ENCODE peak calls at places on chromosomes 13 and 19, in ten cellular contexts. T is heart left ventricle, G is H54, Z is IMR-90, U is testis, I is NB4, S is H1, L is tibial nerve, X is A549, C is gastrocnemius medialis. B is an unnamed sample.

GRCh38 chr13:110121312-110122083 is 185.5 kb downstream of the COL4A1 start:
- DNase-seq in T (no peak), G (no peak), Z (no peak), U (no peak), I (no peak), S (peak), L (no peak), X (no peak), C (no peak), B (no peak)

GRCh38 chr13:30398601-30399072 is 23.7 kb upstream of the UBE2L5 start:
- DNase-seq in T (no peak), G (no peak), Z (peak), U (no peak), I (no peak), S (no peak), L (no peak), X (no peak), C (no peak), B (no peak)

GRCh38 chr19:7933411-7933810 is 7.5 kb upstream of the CTXN1 start:
- DNase-seq in T (no peak), G (no peak), Z (no peak), U (no peak), I (no peak), S (no peak), L (no peak), X (no peak), C (no peak), B (no peak)

GRCh38 chr13:51959773-51960172 is 51.5 kb downstream of the ATP7B start:
- DNase-seq in T (no peak), G (no peak), Z (no peak), U (no peak), I (peak), S (no peak), L (no peak), X (no peak), C (no peak), B (no peak)

GRCh38 chr19:41016488-41017071 is 25.5 kb downstream of the CYP2B6 start:
- DNase-seq in T (no peak), G (no peak), Z (no peak), U (no peak), I (peak), S (no peak), L (no peak), X (no peak), C (no peak), B (no peak)

GRCh38 chr19:35908977-35909683 is 1.0 kb upstream of the TYROBP start:
- DNase-seq in T (peak), G (no peak), Z (no peak), U (peak), I (peak), S (no peak), L (peak), X (no peak), C (peak), B (peak)

GRCh38 chr13:113118328-113119021 is 4.1 kb upstream of the F10 start:
- DNase-seq in T (no peak), G (no peak), Z (no peak), U (peak), I (no peak), S (peak), L (no peak), X (no peak), C (peak), B (no peak)

GRCh38 chr13:36385471-36385870 is 39.3 kb upstream of the SPART start:
- DNase-seq in T (no peak), G (no peak), Z (peak), U (no peak), I (no peak), S (no peak), L (no peak), X (no peak), C (no peak), B (no peak)

GRCh38 chr13:107803822-107804495 is 411.4 kb downstream of the LIG4 start:
- DNase-seq in T (no peak), G (no peak), Z (no peak), U (no peak), I (no peak), S (no peak), L (no peak), X (no peak), C (no peak), B (no peak)

GRCh38 chr13:49303533-49304252 is 56.0 kb downstream of the CDADC1 start:
- DNase-seq in T (peak), G (no peak), Z (no peak), U (peak), I (no peak), S (no peak), L (no peak), X (no peak), C (peak), B (no peak)
- TF ChIP-seq POLR2A in T (no peak), G (no peak), Z (no peak), U (no peak), I (no peak), S (no peak), L (peak), X (no peak), C (no peak), B (no peak)

GRCh38 chr19:57578487-57579205 is at the start of gene ZNF416:
- DNase-seq in T (peak), G (peak), Z (peak), U (peak), I (peak), S (peak), L (peak), X (peak), C (peak), B (peak)

GRCh38 chr19:57587529-57587928 is 3.6 kb downstream of the ZIK1 start:
- DNase-seq in T (no peak), G (peak), Z (peak), U (no peak), I (no peak), S (no peak), L (no peak), X (no peak), C (no peak), B (no peak)

GRCh38 chr19:57583104-57583520 is 833 bp upstream of the ZIK1 start:
- DNase-seq in T (no peak), G (no peak), Z (no peak), U (no peak), I (no peak), S (no peak), L (no peak), X (no peak), C (no peak), B (no peak)

GRCh38 chr19:57583521-57584416 is at the start of gene ZIK1:
- DNase-seq in T (peak), G (no peak), Z (peak), U (peak), I (peak), S (peak), L (peak), X (no peak), C (peak), B (peak)
- TF ChIP-seq POLR2A in T (peak), G (no peak), Z (no peak), U (no peak), I (no peak), S (peak), L (no peak), X (no peak), C (no peak), B (no peak)

DNA sequence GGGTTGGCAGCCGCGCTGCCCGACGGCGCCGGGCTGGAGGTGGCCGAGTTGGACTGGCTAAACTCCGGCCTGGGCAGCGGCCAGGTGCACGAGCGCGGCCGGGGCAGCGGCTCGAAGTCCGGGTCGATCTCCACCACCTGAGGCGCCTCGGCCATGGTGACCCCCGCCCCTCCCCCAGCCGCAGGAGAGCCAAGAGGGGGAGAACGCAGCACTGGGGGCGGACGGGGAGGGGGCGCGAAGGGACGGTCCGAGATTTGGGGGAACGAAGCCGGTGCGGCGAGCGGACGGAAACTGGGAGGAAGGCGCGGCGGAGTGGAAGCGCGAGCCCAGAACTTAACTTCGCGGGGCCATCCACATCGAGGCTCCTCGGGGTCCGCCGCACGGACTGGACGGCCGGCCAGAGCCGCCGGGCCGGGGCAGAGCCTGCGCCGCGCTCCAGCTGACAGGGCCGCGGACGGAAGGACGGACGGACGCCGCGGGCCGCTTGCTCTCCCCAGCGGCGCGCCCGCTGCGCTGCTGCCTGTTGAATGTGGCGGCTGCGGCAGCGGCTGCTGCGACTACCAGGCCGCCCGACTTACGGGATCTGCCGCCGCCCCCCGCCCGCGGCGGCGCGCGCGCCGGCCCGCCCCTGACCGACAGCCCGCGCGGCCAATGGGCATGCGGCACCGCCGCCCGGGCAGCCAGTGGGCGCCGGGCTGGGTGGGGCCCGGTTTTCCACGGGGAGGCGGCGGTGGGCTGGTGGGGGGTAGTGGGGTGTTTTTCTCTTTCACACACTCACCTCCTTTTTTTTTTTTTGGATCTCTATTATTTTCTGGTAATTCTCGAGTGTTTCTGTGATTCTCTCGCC is at the start of gene FOXO1:
- DNase-seq in T (peak), G (peak), Z (peak), U (peak), I (peak), S (peak), L (peak), X (peak), C (peak), B (peak)
- TF ChIP-seq POLR2A in T (peak), G (peak), Z (no peak), U (peak), I (peak), S (peak), L (peak), X (peak), C (peak), B (peak)

GRCh38 chr13:21148557-21149258 is 27.6 kb downstream of the SKA3 start:
- DNase-seq in T (no peak), G (no peak), Z (no peak), U (no peak), I (no peak), S (no peak), L (no peak), X (no peak), C (no peak), B (no peak)
- TF ChIP-seq POLR2A in T (no peak), G (no peak), Z (no peak), U (no peak), I (no peak), S (no peak), L (no peak), X (no peak), C (no peak), B (no peak)

DNA sequence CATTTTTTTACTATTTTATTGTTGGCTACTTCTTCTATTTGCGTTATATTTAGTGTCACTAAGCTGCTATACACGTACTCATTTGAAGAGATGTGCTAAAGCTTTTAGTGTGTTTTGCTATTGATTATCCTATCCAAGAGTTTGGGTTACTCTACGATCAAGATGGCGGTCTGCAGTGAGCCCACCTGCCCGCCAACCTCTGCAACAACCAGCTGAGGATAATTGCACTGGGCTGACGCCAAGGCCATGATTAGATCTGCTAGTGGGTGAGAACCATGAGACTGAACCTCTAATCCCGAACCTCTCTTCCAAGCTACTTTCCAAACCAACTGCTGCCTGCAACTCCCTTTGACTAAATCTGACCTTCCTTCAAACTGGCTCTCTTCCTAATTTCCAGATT is 1.8 kb downstream of the CPB2 start:
- DNase-seq in T (no peak), G (no peak), Z (no peak), U (no peak), I (no peak), S (no peak), L (no peak), X (no peak), C (no peak), B (no peak)
- TF ChIP-seq POLR2A in T (no peak), G (no peak), Z (no peak), U (no peak), I (no peak), S (no peak), L (no peak), X (no peak), C (no peak), B (no peak)

GRCh38 chr19:6459356-6460098 is at the start of gene SLC25A23:
- DNase-seq in T (peak), G (peak), Z (peak), U (peak), I (peak), S (peak), L (peak), X (peak), C (peak), B (no peak)

GRCh38 chr19:6458695-6459355 is 767 bp downstream of the SLC25A23 start:
- DNase-seq in T (no peak), G (no peak), Z (no peak), U (no peak), I (no peak), S (no peak), L (no peak), X (no peak), C (no peak), B (no peak)

GRCh38 chr19:6457958-6458694 is 1.5 kb downstream of the SLC25A23 start:
- DNase-seq in T (no peak), G (no peak), Z (no peak), U (no peak), I (peak), S (no peak), L (no peak), X (no peak), C (no peak), B (no peak)

GRCh38 chr19:6464070-6464873 is at the start of gene CRB3:
- DNase-seq in T (no peak), G (no peak), Z (no peak), U (peak), I (no peak), S (peak), L (no peak), X (peak), C (no peak), B (no peak)

GRCh38 chr19:6460099-6460884 is 700 bp upstream of the SLC25A23 start:
- DNase-seq in T (peak), G (peak), Z (peak), U (peak), I (peak), S (peak), L (peak), X (peak), C (peak), B (peak)
- TF ChIP-seq POLR2A in T (peak), G (no peak), Z (no peak), U (no peak), I (no peak), S (peak), L (no peak), X (no peak), C (no peak), B (peak)